ENCODE peak calls at places on chromosome 7, in four cellular contexts. D, L, A and V are unnamed samples.

GRCh38 chr7:27600247-27600646 is 62.4 kb downstream of the HIBADH start:
- DNase-seq in D (no peak), A (no peak), L (no peak), V (no peak)

GRCh38 chr7:85573346-85573745 is 386.5 kb upstream of the SEMA3D start:
- DNase-seq in A (no peak), D (no peak), L (no peak), V (no peak)

GRCh38 chr7:30996261-30996660 is 32.5 kb downstream of the GHRHR start:
- DNase-seq in A (no peak), L (no peak), D (peak; percentile 37), V (no peak)

GRCh38 chr7:17654940-17655339 is 285.4 kb downstream of the SNX13 start:
- DNase-seq in D (no peak), L (no peak), A (no peak), V (no peak)

GRCh38 chr7:107708956-107709355 is 35.0 kb upstream of the CBLL1 start:
- DNase-seq in A (no peak), L (no peak), D (no peak), V (no peak)

GRCh38 chr7:100152404-100152803 is 3.7 kb downstream of the LAMTOR4 start:
- DNase-seq in L (no peak), A (no peak), D (peak; percentile 15), V (no peak)

GRCh38 chr7:50359995-50360925 is 55.7 kb downstream of the IKZF1 start:
- DNase-seq in L (peak; percentile 62), D (peak; percentile 92), A (no peak), V (no peak)

GRCh38 chr7:140403878-140404564 is at the start of gene RAB19:
- DNase-seq in D (peak; percentile 75), L (peak; percentile 26), A (no peak), V (no peak)

GRCh38 chr7:156735861-156736260 is 95.3 kb downstream of the RNF32 start:
- DNase-seq in L (no peak), D (no peak), A (no peak), V (no peak)

GRCh38 chr7:34277801-34278195 is 372.5 kb downstream of the BMPER start:
- DNase-seq in A (no peak), L (no peak), D (no peak), V (no peak)

GRCh38 chr7:134943785-134944400 is 42.4 kb upstream of the AGBL3 start:
- DNase-seq in A (no peak), D (no peak), L (no peak), V (no peak)

GRCh38 chr7:90965211-90965610 is 299.0 kb upstream of the FZD1 start:
- DNase-seq in A (no peak), D (peak; percentile 13), L (no peak), V (no peak)

GRCh38 chr7:121745856-121746255 is 127.1 kb upstream of the PTPRZ1 start:
- DNase-seq in D (no peak), L (no peak), A (no peak), V (no peak)

GRCh38 chr7:114695182-114695581 is 226.7 kb upstream of the MDFIC start:
- DNase-seq in L (no peak), A (no peak), D (no peak), V (no peak)

GRCh38 chr7:144470052-144470451 is 66.6 kb upstream of the NOBOX start:
- DNase-seq in A (no peak), L (no peak), D (no peak), V (no peak)

GRCh38 chr7:88184848-88185304 is 35.0 kb downstream of the SRI start:
- DNase-seq in L (no peak), A (no peak), D (peak; percentile 10), V (no peak)

GRCh38 chr7:51067757-51068156 is 248.9 kb downstream of the COBL start:
- DNase-seq in D (peak; percentile 81), L (peak; percentile 9), A (peak; percentile 28), V (peak; percentile 30)

GRCh38 chr7:90804370-90804769 is 208.2 kb downstream of the CDK14 start:
- DNase-seq in A (no peak), D (no peak), L (no peak), V (no peak)

GRCh38 chr7:38728145-38728544 is 97.0 kb upstream of the AMPH start:
- DNase-seq in D (peak; percentile 29), A (no peak), L (no peak), V (no peak)

GRCh38 chr7:151682831-151683614 is 163.3 kb upstream of the RHEB start:
- DNase-seq in A (no peak), D (no peak), L (no peak), V (no peak)

GRCh38 chr7:153835104-153835503 is 217.1 kb upstream of the DPP6 start:
- DNase-seq in A (no peak), D (peak; percentile 15), L (no peak), V (no peak)

GRCh38 chr7:96823274-96823673 is 113.6 kb upstream of the SEM1 start:
- DNase-seq in L (no peak), A (no peak), D (no peak), V (no peak)

GRCh38 chr7:7681191-7681935 is 37.0 kb downstream of the RPA3 start:
- DNase-seq in L (peak; percentile 14), D (peak; percentile 56), A (no peak), V (no peak)

GRCh38 chr7:157046681-157047080 is 36.2 kb upstream of the MNX1 start:
- DNase-seq in A (no peak), D (no peak), L (no peak), V (no peak)

GRCh38 chr7:157129200-157129599 is 9.5 kb upstream of the UBE3C start:
- DNase-seq in A (no peak), L (no peak), D (no peak), V (no peak)

GRCh38 chr7:34317039-34317438 is 341.0 kb upstream of the NPSR1 start:
- DNase-seq in D (no peak), A (no peak), L (no peak), V (no peak)

GRCh38 chr7:3075441-3075840 is 31.8 kb upstream of the CARD11 start:
- DNase-seq in L (no peak), A (no peak), D (no peak), V (no peak)

GRCh38 chr7:485188-486081 is 34.2 kb downstream of the PDGFA start:
- DNase-seq in L (no peak), D (no peak), A (no peak), V (no peak)

GRCh38 chr7:93239824-93240223 is 7.7 kb downstream of the VPS50 start:
- DNase-seq in A (no peak), L (no peak), D (no peak), V (no peak)

GRCh38 chr7:680411-681127 is 45.9 kb upstream of the DNAAF5 start:
- DNase-seq in L (no peak), A (no peak), D (no peak), V (no peak)

GRCh38 chr7:36735172-36735571 is 10.9 kb upstream of the AOAH start:
- DNase-seq in L (no peak), D (no peak), A (no peak), V (no peak)